ENCODE peak calls at places on chromosomes 5 and 9, in six cellular contexts. A is amniotic stem cell; P is neural crest cell; V is brain microvascular endothelial cell; F is activated CD4-positive, CD25-positive, alpha-beta regulatory T cell; R is Peyer's patch. W is an unnamed sample.

GRCh38 chr9:124454791-124455443 is 4.7 kb downstream of the ADGRD2 start:
- DNase-seq in A (no peak), P (no peak), V (no peak), F (no peak), R (no peak), W (no peak)

GRCh38 chr5:175710361-175710760 is 52.5 kb downstream of the HRH2 start:
- DNase-seq in A (no peak), P (no peak), V (no peak), F (no peak), R (peak; percentile 19), W (no peak)

GRCh38 chr5:69024241-69024651 is 69.6 kb upstream of the SLC30A5 start:
- DNase-seq in A (no peak), P (no peak), V (no peak), F (no peak), R (peak; percentile 57), W (peak; percentile 59)

GRCh38 chr9:8364021-8364782 is 564.6 kb upstream of the DMAC1 start:
- DNase-seq in A (no peak), P (no peak), V (no peak), F (no peak), R (no peak), W (no peak)

GRCh38 chr5:164518049-164518740 is 1012.8 kb downstream of the MAT2B start:
- DNase-seq in A (no peak), P (no peak), V (no peak), F (no peak), R (no peak), W (no peak)

GRCh38 chr9:136231478-136232297 is 13.9 kb downstream of the QSOX2 start:
- DNase-seq in A (no peak), P (no peak), V (no peak), F (no peak), R (no peak), W (no peak)

GRCh38 chr9:126613656-126614055 is at the start of gene LMX1B:
- DNase-seq in A (no peak), P (no peak), V (no peak), F (no peak), R (no peak), W (no peak)

GRCh38 chr5:98736753-98737152 is 36.7 kb upstream of the RGMB start:
- DNase-seq in A (no peak), P (no peak), V (no peak), F (no peak), R (no peak), W (no peak)

GRCh38 chr9:130872912-130873503 is 23.6 kb downstream of the QRFP start:
- DNase-seq in A (no peak), P (no peak), V (no peak), F (no peak), R (peak; percentile 74), W (no peak)

GRCh38 chr9:98333703-98334582 is 78.5 kb upstream of the TBC1D2 start:
- DNase-seq in A (no peak), P (no peak), V (peak; percentile 83), F (no peak), R (no peak), W (peak; percentile 46)

GRCh38 chr5:17219006-17219422 is 1.6 kb downstream of the BASP1 start:
- DNase-seq in A (no peak), P (peak; percentile 51), V (no peak), F (no peak), R (peak; percentile 54), W (no peak)

GRCh38 chr9:71036501-71036900 is 84.9 kb downstream of the TRPM3 start:
- DNase-seq in A (no peak), P (no peak), V (peak; percentile 25), F (no peak), R (no peak), W (no peak)

GRCh38 chr5:176542135-176542595 is 5.0 kb upstream of the RNF44 start:
- DNase-seq in A (no peak), P (no peak), V (no peak), F (peak; percentile 26), R (peak; percentile 88), W (no peak)

GRCh38 chr9:107489687-107490605 is at the start of gene KLF4:
- DNase-seq in A (peak; percentile 89), P (peak; percentile 79), V (peak; percentile 88), F (peak; percentile 19), R (peak; percentile 93), W (peak; percentile 91)

GRCh38 chr9:112311497-112311896 is 21.9 kb downstream of the PTBP3 start:
- DNase-seq in A (no peak), P (no peak), V (no peak), F (no peak), R (no peak), W (no peak)

GRCh38 chr5:45521067-45521466 is 175.1 kb downstream of the HCN1 start:
- DNase-seq in A (no peak), P (peak; percentile 20), V (no peak), F (no peak), R (peak; percentile 63), W (no peak)

GRCh38 chr9:652896-653295 is 188.6 kb upstream of the DMRT1 start:
- DNase-seq in A (no peak), P (no peak), V (no peak), F (no peak), R (no peak), W (no peak)

GRCh38 chr5:2996248-2996647 is 244.8 kb upstream of the IRX2 start:
- DNase-seq in A (no peak), P (no peak), V (no peak), F (no peak), R (no peak), W (no peak)

GRCh38 chr9:110809038-110809595 is 140.5 kb downstream of the MUSK start:
- DNase-seq in A (no peak), P (no peak), V (no peak), F (no peak), R (no peak), W (no peak)

W was measured in LoVo.